ENCODE peak calls at places on chromosomes 3 and 15, in seven cellular contexts. One of them, this sample, is unnamed.

GRCh38 chr3:161275919-161276318 is 54.8 kb downstream of the NMD3 start:
- DNase-seq in lower leg skin: no peak
- DNase-seq in body of pancreas: no peak
- DNase-seq in adrenal gland: no peak
- DNase-seq in ovary: no peak
- DNase-seq in A549: no peak
- DNase-seq in heart left ventricle: no peak
- DNase-seq in this sample: no peak

GRCh38 chr3:5011555-5012256 is 32.5 kb downstream of the BHLHE40 start:
- DNase-seq in lower leg skin: no peak
- DNase-seq in body of pancreas: no peak
- DNase-seq in adrenal gland: no peak
- DNase-seq in ovary: no peak
- DNase-seq in A549: no peak
- DNase-seq in heart left ventricle: no peak
- DNase-seq in this sample: no peak

GRCh38 chr3:139830817-139831216 is 104.2 kb upstream of the CLSTN2 start:
- DNase-seq in lower leg skin: no peak
- DNase-seq in body of pancreas: peak
- DNase-seq in adrenal gland: peak
- DNase-seq in ovary: peak
- DNase-seq in A549: no peak
- DNase-seq in heart left ventricle: peak
- DNase-seq in this sample: no peak

GRCh38 chr3:17442332-17443049 is 299.9 kb downstream of the TBC1D5 start:
- DNase-seq in lower leg skin: no peak
- DNase-seq in body of pancreas: no peak
- DNase-seq in adrenal gland: no peak
- DNase-seq in ovary: no peak
- DNase-seq in A549: no peak
- DNase-seq in heart left ventricle: no peak
- DNase-seq in this sample: no peak

GRCh38 chr15:35657679-35658201 is 111.8 kb upstream of the DPH6 start:
- DNase-seq in lower leg skin: peak
- DNase-seq in body of pancreas: no peak
- DNase-seq in adrenal gland: no peak
- DNase-seq in ovary: no peak
- DNase-seq in A549: no peak
- DNase-seq in heart left ventricle: no peak
- DNase-seq in this sample: no peak

GRCh38 chr15:83487519-83487918 is 40.4 kb downstream of the SH3GL3 start:
- DNase-seq in lower leg skin: no peak
- DNase-seq in body of pancreas: no peak
- DNase-seq in adrenal gland: no peak
- DNase-seq in ovary: no peak
- DNase-seq in A549: no peak
- DNase-seq in heart left ventricle: no peak
- DNase-seq in this sample: no peak

GRCh38 chr3:45034612-45035252 is 8.6 kb downstream of the CLEC3B start:
- DNase-seq in lower leg skin: peak
- DNase-seq in body of pancreas: no peak
- DNase-seq in adrenal gland: peak
- DNase-seq in ovary: peak
- DNase-seq in A549: no peak
- DNase-seq in heart left ventricle: peak
- DNase-seq in this sample: peak

GRCh38 chr3:63863150-63864007 is at the start of the genes ATXN7 and THOC7:
- DNase-seq in lower leg skin: peak
- DNase-seq in body of pancreas: peak
- DNase-seq in adrenal gland: peak
- DNase-seq in ovary: peak
- DNase-seq in A549: peak
- DNase-seq in heart left ventricle: peak
- DNase-seq in this sample: peak

GRCh38 chr3:75101329-75102147 is 487.1 kb upstream of the CNTN3 start:
- DNase-seq in lower leg skin: no peak
- DNase-seq in body of pancreas: no peak
- DNase-seq in adrenal gland: no peak
- DNase-seq in ovary: no peak
- DNase-seq in A549: no peak
- DNase-seq in heart left ventricle: no peak
- DNase-seq in this sample: no peak

GRCh38 chr15:72313448-72313840 is 6.5 kb downstream of the CELF6 start:
- DNase-seq in lower leg skin: no peak
- DNase-seq in body of pancreas: no peak
- DNase-seq in adrenal gland: no peak
- DNase-seq in ovary: no peak
- DNase-seq in A549: no peak
- DNase-seq in heart left ventricle: no peak
- DNase-seq in this sample: no peak

GRCh38 chr3:111269782-111270181 is 198.2 kb downstream of the NECTIN3 start:
- DNase-seq in lower leg skin: no peak
- DNase-seq in body of pancreas: no peak
- DNase-seq in adrenal gland: no peak
- DNase-seq in ovary: no peak
- DNase-seq in A549: no peak
- DNase-seq in heart left ventricle: no peak
- DNase-seq in this sample: no peak

GRCh38 chr3:186070123-186070522 is 38.8 kb downstream of the ETV5 start:
- DNase-seq in lower leg skin: no peak
- DNase-seq in body of pancreas: no peak
- DNase-seq in adrenal gland: no peak
- DNase-seq in ovary: no peak
- DNase-seq in A549: no peak
- DNase-seq in heart left ventricle: no peak
- DNase-seq in this sample: no peak

GRCh38 chr15:99414755-99415731 is 150.7 kb upstream of the MEF2A start:
- DNase-seq in lower leg skin: no peak
- DNase-seq in body of pancreas: no peak
- DNase-seq in adrenal gland: no peak
- DNase-seq in ovary: peak
- DNase-seq in A549: no peak
- DNase-seq in heart left ventricle: no peak
- DNase-seq in this sample: peak

GRCh38 chr15:39364721-39365120 is 216.2 kb upstream of the THBS1 start:
- DNase-seq in lower leg skin: no peak
- DNase-seq in body of pancreas: no peak
- DNase-seq in adrenal gland: no peak
- DNase-seq in ovary: no peak
- DNase-seq in A549: no peak
- DNase-seq in heart left ventricle: no peak
- DNase-seq in this sample: no peak

GRCh38 chr3:130759692-130760338 is 13.2 kb upstream of the PIK3R4 start:
- DNase-seq in lower leg skin: peak
- DNase-seq in body of pancreas: peak
- DNase-seq in adrenal gland: peak
- DNase-seq in ovary: no peak
- DNase-seq in A549: peak
- DNase-seq in heart left ventricle: peak
- DNase-seq in this sample: no peak

GRCh38 chr15:41653760-41654159 is 6.4 kb upstream of the MGA start:
- DNase-seq in lower leg skin: no peak
- DNase-seq in body of pancreas: no peak
- DNase-seq in adrenal gland: no peak
- DNase-seq in ovary: no peak
- DNase-seq in A549: no peak
- DNase-seq in heart left ventricle: no peak
- DNase-seq in this sample: no peak

GRCh38 chr3:57164606-57165573 is at the start of gene IL17RD:
- DNase-seq in lower leg skin: peak
- DNase-seq in body of pancreas: peak
- DNase-seq in adrenal gland: peak
- DNase-seq in ovary: peak
- DNase-seq in A549: peak
- DNase-seq in heart left ventricle: peak
- DNase-seq in this sample: peak

GRCh38 chr3:133860519-133860918 is 35.2 kb downstream of the RAB6B start:
- DNase-seq in lower leg skin: no peak
- DNase-seq in body of pancreas: no peak
- DNase-seq in adrenal gland: no peak
- DNase-seq in ovary: no peak
- DNase-seq in A549: no peak
- DNase-seq in heart left ventricle: no peak
- DNase-seq in this sample: no peak

GRCh38 chr15:20340931-20341661 is 200.5 kb downstream of the GOLGA6L6 start:
- DNase-seq in lower leg skin: no peak
- DNase-seq in body of pancreas: peak
- DNase-seq in adrenal gland: peak
- DNase-seq in ovary: peak
- DNase-seq in A549: peak
- DNase-seq in heart left ventricle: peak
- DNase-seq in this sample: peak

GRCh38 chr3:99114565-99115291 is 213.2 kb upstream of the DCBLD2 start:
- DNase-seq in lower leg skin: no peak
- DNase-seq in body of pancreas: no peak
- DNase-seq in adrenal gland: no peak
- DNase-seq in ovary: no peak
- DNase-seq in A549: peak
- DNase-seq in heart left ventricle: no peak
- DNase-seq in this sample: no peak

GRCh38 chr15:31254431-31255175 is 72.0 kb upstream of the KLF13 start:
- DNase-seq in lower leg skin: peak
- DNase-seq in body of pancreas: no peak
- DNase-seq in adrenal gland: peak
- DNase-seq in ovary: no peak
- DNase-seq in A549: no peak
- DNase-seq in heart left ventricle: no peak
- DNase-seq in this sample: no peak

DNA sequence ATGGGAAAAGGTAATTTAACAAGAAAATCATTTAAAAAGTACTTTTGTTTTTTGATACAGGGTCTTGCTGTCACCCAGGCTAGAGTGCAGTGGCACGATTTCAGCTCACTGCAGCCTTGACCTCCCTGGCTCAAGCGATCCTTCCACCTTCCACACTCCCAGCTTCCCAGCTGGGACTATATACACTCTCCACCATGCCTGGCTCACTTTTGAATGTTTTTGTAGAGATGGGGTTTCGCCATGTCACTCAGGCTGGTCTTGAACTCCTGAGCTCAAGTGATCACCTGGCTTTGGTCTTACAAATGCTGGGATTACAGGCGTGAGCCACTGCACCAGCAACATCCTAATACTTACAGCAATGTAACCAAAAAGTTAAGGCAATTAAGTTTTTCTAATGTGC is 3.5 kb upstream of the ZBTB11 start:
- DNase-seq in lower leg skin: no peak
- DNase-seq in body of pancreas: no peak
- DNase-seq in adrenal gland: no peak
- DNase-seq in ovary: no peak
- DNase-seq in A549: no peak
- DNase-seq in heart left ventricle: no peak
- DNase-seq in this sample: no peak
- TF ChIP-seq POLR2A in lower leg skin: no peak
- TF ChIP-seq POLR2A in body of pancreas: no peak
- TF ChIP-seq POLR2A in adrenal gland: no peak
- TF ChIP-seq POLR2A in ovary: no peak
- TF ChIP-seq POLR2A in A549: no peak
- TF ChIP-seq POLR2A in heart left ventricle: no peak
- TF ChIP-seq POLR2A in this sample: no peak

DNA sequence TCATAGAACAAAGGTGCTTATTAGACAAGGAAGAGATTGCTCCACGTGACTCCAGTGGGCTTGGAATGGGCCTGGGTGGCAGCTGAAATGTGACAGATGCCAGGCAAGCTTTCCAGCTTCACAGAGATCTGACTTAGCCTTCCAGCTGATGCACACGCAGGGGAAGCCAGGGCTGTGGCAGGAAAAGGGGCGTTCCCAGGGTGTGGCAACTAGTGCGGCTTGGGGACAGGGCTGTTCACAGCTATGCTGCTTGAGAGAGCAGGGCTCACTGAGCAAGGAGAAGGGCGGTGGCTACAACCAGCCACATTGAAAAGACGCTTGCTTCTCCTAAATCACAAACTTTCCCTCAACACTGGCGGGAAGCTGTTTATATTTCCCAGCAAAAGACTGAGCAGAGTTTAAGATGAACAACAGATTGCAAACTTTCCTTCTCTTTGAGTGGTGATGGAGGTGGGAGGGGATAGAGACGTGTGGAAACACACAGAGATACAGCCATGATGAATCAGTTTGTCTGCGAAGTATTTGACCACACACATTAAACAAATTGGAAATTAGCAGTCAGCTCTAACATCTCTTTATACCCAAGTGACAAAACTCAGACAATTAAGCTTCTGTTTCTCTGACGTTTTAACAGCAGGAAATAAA is 127.5 kb downstream of the BDH1 start:
- DNase-seq in lower leg skin: peak
- DNase-seq in body of pancreas: no peak
- DNase-seq in adrenal gland: no peak
- DNase-seq in ovary: no peak
- DNase-seq in A549: peak
- DNase-seq in heart left ventricle: peak
- DNase-seq in this sample: no peak
- TF ChIP-seq POLR2A in lower leg skin: no peak
- TF ChIP-seq POLR2A in body of pancreas: no peak
- TF ChIP-seq POLR2A in adrenal gland: peak
- TF ChIP-seq POLR2A in ovary: no peak
- TF ChIP-seq POLR2A in A549: no peak
- TF ChIP-seq POLR2A in heart left ventricle: no peak
- TF ChIP-seq POLR2A in this sample: no peak

GRCh38 chr3:107429330-107430181 is 52.3 kb downstream of the CCDC54 start:
- DNase-seq in lower leg skin: peak
- DNase-seq in body of pancreas: peak
- DNase-seq in adrenal gland: peak
- DNase-seq in ovary: peak
- DNase-seq in A549: peak
- DNase-seq in heart left ventricle: peak
- DNase-seq in this sample: peak
- TF ChIP-seq POLR2A in lower leg skin: no peak
- TF ChIP-seq POLR2A in body of pancreas: no peak
- TF ChIP-seq POLR2A in adrenal gland: peak
- TF ChIP-seq POLR2A in ovary: peak
- TF ChIP-seq POLR2A in A549: peak
- TF ChIP-seq POLR2A in heart left ventricle: no peak
- TF ChIP-seq POLR2A in this sample: no peak

GRCh38 chr15:97960364-97961066 is at the start of gene ARRDC4:
- DNase-seq in lower leg skin: peak
- DNase-seq in body of pancreas: peak
- DNase-seq in adrenal gland: peak
- DNase-seq in ovary: peak
- DNase-seq in A549: peak
- DNase-seq in heart left ventricle: peak
- DNase-seq in this sample: peak
- TF ChIP-seq POLR2A in lower leg skin: no peak
- TF ChIP-seq POLR2A in body of pancreas: peak
- TF ChIP-seq POLR2A in adrenal gland: peak
- TF ChIP-seq POLR2A in ovary: peak
- TF ChIP-seq POLR2A in A549: no peak
- TF ChIP-seq POLR2A in heart left ventricle: peak
- TF ChIP-seq POLR2A in this sample: peak